ENCODE peak calls at places on chromosomes 4 and X, in ten cellular contexts. K, F, U, V, M, R, D, I, S and Q are unnamed samples.

GRCh38 chr4:150209140-150209829 is 131.0 kb downstream of the DCLK2 start:
- DNase-seq in K (no peak), F (peak), U (peak), V (peak), M (peak), R (no peak), D (peak), I (no peak), S (no peak), Q (no peak)

GRCh38 chr4:2297606-2298517 is 36.0 kb upstream of the MXD4 start:
- DNase-seq in K (no peak), F (no peak), U (no peak), V (no peak), M (no peak), R (no peak), D (no peak), I (no peak), S (no peak), Q (no peak)

GRCh38 chr4:13837228-13837627 is 209.7 kb upstream of the BOD1L1 start:
- DNase-seq in K (no peak), F (no peak), U (no peak), V (no peak), M (no peak), R (no peak), D (no peak), I (no peak), S (no peak), Q (no peak)

GRCh38 chr4:53763813-53764597 is 172.7 kb upstream of the LNX1 start:
- DNase-seq in K (no peak), F (no peak), U (no peak), V (no peak), M (no peak), R (no peak), D (no peak), I (no peak), S (no peak), Q (no peak)

GRCh38 chr4:2366252-2367192 is 51.9 kb downstream of the ZFYVE28 start:
- DNase-seq in K (no peak), F (no peak), U (peak), V (no peak), M (no peak), R (no peak), D (no peak), I (no peak), S (no peak), Q (no peak)

GRCh38 chr4:53116959-53117358 is 248.9 kb downstream of the SCFD2 start:
- DNase-seq in K (no peak), F (no peak), U (no peak), V (no peak), M (no peak), R (no peak), D (no peak), I (no peak), S (no peak), Q (no peak)

GRCh38 chr4:8586671-8587468 is 5.7 kb upstream of the CPZ start:
- DNase-seq in K (no peak), F (no peak), U (peak), V (no peak), M (no peak), R (no peak), D (no peak), I (no peak), S (no peak), Q (no peak)

GRCh38 chr4:6458528-6458927 is 13.9 kb downstream of the PPP2R2C start:
- DNase-seq in K (no peak), F (no peak), U (no peak), V (no peak), M (no peak), R (no peak), D (no peak), I (no peak), S (no peak), Q (no peak)

GRCh38 chr4:2244947-2245786 is 3.2 kb upstream of the HAUS3 start:
- DNase-seq in K (no peak), F (no peak), U (no peak), V (no peak), M (no peak), R (no peak), D (peak), I (no peak), S (peak), Q (no peak)

GRCh38 chrX:118499295-118499694 is 3.7 kb downstream of the DOCK11 start:
- DNase-seq in K (no peak), F (no peak), U (no peak), V (no peak), M (no peak), R (no peak), D (peak), I (no peak), S (no peak), Q (no peak)

GRCh38 chrX:109840585-109840984 is 107.5 kb upstream of the ACSL4 start:
- DNase-seq in K (no peak), F (no peak), U (no peak), V (no peak), M (no peak), R (no peak), D (no peak), I (no peak), S (no peak), Q (no peak)

GRCh38 chrX:153400146-153401132 is 711 bp downstream of the PNMA6E start:
- DNase-seq in K (peak), F (peak), U (peak), V (peak), M (peak), R (peak), D (peak), I (peak), S (no peak), Q (peak)

GRCh38 chr4:40251366-40251765 is 54.5 kb downstream of the RHOH start:
- DNase-seq in K (no peak), F (no peak), U (no peak), V (no peak), M (no peak), R (no peak), D (no peak), I (no peak), S (no peak), Q (no peak)